ENCODE peak calls at places on chromosomes 2 and 18, in eight cellular contexts. Z is T-helper 2 cell; V is pulmonary artery endothelial cell; E is AML-193; L is MG63; S is effector CD4-positive, alpha-beta T cell; G is astrocyte of the spinal cord; A is breast epithelium. P is an unnamed sample.

GRCh38 chr18:44474067-44474411 is 206.6 kb upstream of the SETBP1 start:
- DNase-seq in Z (no peak), V (no peak), E (no peak), L (no peak), S (no peak), G (no peak), A (no peak), P (no peak)

GRCh38 chr18:46013484-46014189 is 46.5 kb upstream of the EPG5 start:
- DNase-seq in Z (no peak), V (no peak), E (peak), L (no peak), S (no peak), G (no peak), A (no peak), P (peak)

GRCh38 chr2:68901199-68901515 is 30.0 kb upstream of the BMP10 start:
- DNase-seq in Z (no peak), V (no peak), E (no peak), L (no peak), S (no peak), G (no peak), A (no peak), P (peak)

GRCh38 chr2:190023860-190024259 is 38.7 kb downstream of the MSTN start:
- DNase-seq in Z (no peak), V (peak), E (peak), L (no peak), S (no peak), G (peak), A (no peak), P (peak)

GRCh38 chr2:237341872-237342271 is 72.1 kb downstream of the COL6A3 start:
- DNase-seq in Z (no peak), V (no peak), E (no peak), L (no peak), S (no peak), G (no peak), A (no peak), P (peak)

GRCh38 chr18:30485078-30485477 is 557.5 kb downstream of the DSC3 start:
- DNase-seq in Z (no peak), V (no peak), E (no peak), L (no peak), S (no peak), G (no peak), A (no peak), P (no peak)

GRCh38 chr18:8701546-8702118 is 3.7 kb upstream of the MTCL1 start:
- DNase-seq in Z (no peak), V (no peak), E (no peak), L (peak), S (no peak), G (peak), A (no peak), P (peak)

GRCh38 chr2:18749912-18750526 is 160.7 kb upstream of the NT5C1B start:
- DNase-seq in Z (no peak), V (no peak), E (peak), L (peak), S (no peak), G (peak), A (peak), P (peak)

GRCh38 chr2:172113617-172114016 is 10.9 kb upstream of the DLX2 start:
- DNase-seq in Z (no peak), V (no peak), E (peak), L (no peak), S (no peak), G (peak), A (no peak), P (peak)

GRCh38 chr2:141341444-141341843 is 789.4 kb downstream of the LRP1B start:
- DNase-seq in Z (no peak), V (no peak), E (no peak), L (peak), S (no peak), G (peak), A (no peak), P (no peak)

GRCh38 chr2:12980817-12981216 is 264.1 kb downstream of the TRIB2 start:
- DNase-seq in Z (no peak), V (peak), E (no peak), L (no peak), S (no peak), G (no peak), A (no peak), P (peak)

GRCh38 chr2:219912530-219912929 is 285.1 kb downstream of the SLC4A3 start:
- DNase-seq in Z (no peak), V (no peak), E (no peak), L (peak), S (no peak), G (peak), A (peak), P (no peak)

GRCh38 chr2:197996583-197996982 is 192.2 kb downstream of the PLCL1 start:
- DNase-seq in Z (no peak), V (no peak), E (no peak), L (no peak), S (no peak), G (no peak), A (no peak), P (no peak)

GRCh38 chr2:140910683-140911082 is 1220.1 kb downstream of the LRP1B start:
- DNase-seq in Z (no peak), V (no peak), E (no peak), L (no peak), S (no peak), G (no peak), A (no peak), P (no peak)